ENCODE peak calls at places on chromosome 10, in seven cellular contexts. One of them, this sample, is unnamed.

GRCh38 chr10:117762819-117763172 is 220.2 kb downstream of the EMX2 start:
- DNase-seq in T follicular helper cell: no peak
- DNase-seq in neural progenitor cell: no peak
- DNase-seq in SW480: peak; percentile 53
- DNase-seq in GM20000: no peak
- DNase-seq in effector CD8-positive, alpha-beta T cell: no peak
- DNase-seq in Calu3: no peak
- DNase-seq in this sample: peak; percentile 13

GRCh38 chr10:110487411-110488123 is 10.1 kb upstream of the DUSP5 start:
- DNase-seq in T follicular helper cell: no peak
- DNase-seq in neural progenitor cell: no peak
- DNase-seq in SW480: peak; percentile 75
- DNase-seq in GM20000: no peak
- DNase-seq in effector CD8-positive, alpha-beta T cell: no peak
- DNase-seq in Calu3: no peak
- DNase-seq in this sample: peak; percentile 64

GRCh38 chr10:137606-138005 is 2.4 kb downstream of the ZMYND11 start:
- DNase-seq in T follicular helper cell: no peak
- DNase-seq in neural progenitor cell: no peak
- DNase-seq in SW480: no peak
- DNase-seq in GM20000: no peak
- DNase-seq in effector CD8-positive, alpha-beta T cell: no peak
- DNase-seq in Calu3: no peak
- DNase-seq in this sample: no peak

GRCh38 chr10:102408081-102408727 is 10.4 kb downstream of the PSD start:
- DNase-seq in T follicular helper cell: no peak
- DNase-seq in neural progenitor cell: no peak
- DNase-seq in SW480: no peak
- DNase-seq in GM20000: peak; percentile 22
- DNase-seq in effector CD8-positive, alpha-beta T cell: no peak
- DNase-seq in Calu3: no peak
- DNase-seq in this sample: no peak

GRCh38 chr10:131161087-131161486 is 150.4 kb downstream of the TCERG1L start:
- DNase-seq in T follicular helper cell: no peak
- DNase-seq in neural progenitor cell: no peak
- DNase-seq in SW480: no peak
- DNase-seq in GM20000: no peak
- DNase-seq in effector CD8-positive, alpha-beta T cell: no peak
- DNase-seq in Calu3: no peak
- DNase-seq in this sample: no peak

GRCh38 chr10:118045842-118046490 is 775 bp downstream of the RAB11FIP2 start:
- DNase-seq in T follicular helper cell: no peak
- DNase-seq in neural progenitor cell: no peak
- DNase-seq in SW480: peak; percentile 69
- DNase-seq in GM20000: peak; percentile 40
- DNase-seq in effector CD8-positive, alpha-beta T cell: peak; percentile 12
- DNase-seq in Calu3: peak; percentile 21
- DNase-seq in this sample: peak; percentile 55

GRCh38 chr10:86110156-86110786 is 256.3 kb downstream of the GRID1 start:
- DNase-seq in T follicular helper cell: no peak
- DNase-seq in neural progenitor cell: peak; percentile 38
- DNase-seq in SW480: no peak
- DNase-seq in GM20000: no peak
- DNase-seq in effector CD8-positive, alpha-beta T cell: no peak
- DNase-seq in Calu3: no peak
- DNase-seq in this sample: no peak

GRCh38 chr10:130301026-130301892 is 165.1 kb downstream of the GLRX3 start:
- DNase-seq in T follicular helper cell: peak; percentile 12
- DNase-seq in neural progenitor cell: no peak
- DNase-seq in SW480: no peak
- DNase-seq in GM20000: no peak
- DNase-seq in effector CD8-positive, alpha-beta T cell: peak; percentile 11
- DNase-seq in Calu3: no peak
- DNase-seq in this sample: peak; percentile 32

GRCh38 chr10:31320179-31320597 is 1.2 kb downstream of the ZEB1 start:
- DNase-seq in T follicular helper cell: peak; percentile 34
- DNase-seq in neural progenitor cell: peak; percentile 63
- DNase-seq in SW480: peak; percentile 54
- DNase-seq in GM20000: peak; percentile 48
- DNase-seq in effector CD8-positive, alpha-beta T cell: peak; percentile 28
- DNase-seq in Calu3: peak; percentile 46
- DNase-seq in this sample: peak; percentile 74

GRCh38 chr10:49518982-49519578 is 19.8 kb downstream of the ERCC6 start:
- DNase-seq in T follicular helper cell: no peak
- DNase-seq in neural progenitor cell: peak; percentile 69
- DNase-seq in SW480: peak; percentile 40
- DNase-seq in GM20000: peak; percentile 52
- DNase-seq in effector CD8-positive, alpha-beta T cell: no peak
- DNase-seq in Calu3: peak; percentile 43
- DNase-seq in this sample: peak; percentile 69

GRCh38 chr10:110993024-110993693 is 73.8 kb downstream of the SHOC2 start:
- DNase-seq in T follicular helper cell: no peak
- DNase-seq in neural progenitor cell: no peak
- DNase-seq in SW480: peak; percentile 41
- DNase-seq in GM20000: peak; percentile 10
- DNase-seq in effector CD8-positive, alpha-beta T cell: no peak
- DNase-seq in Calu3: no peak
- DNase-seq in this sample: no peak

This sample was measured in DMS53.